ENCODE peak calls at places on chromosomes 16 and 17, in ten cellular contexts. P is AG04450, E is mammary epithelial cell, D is H1, Q is HFF-Myc, C is RWPE1, S is astrocyte of the spinal cord, M is heart left ventricle, A is BJ, B is PC-3. K is an unnamed sample.

GRCh38 chr16:154223-155030 is 2.0 kb downstream of the HBZ start:
- DNase-seq in A (no peak), E (peak), C (no peak), S (peak), M (no peak), P (no peak), Q (no peak), D (no peak), B (no peak), K (peak)

GRCh38 chr17:740240-741055 is 8.1 kb downstream of the TLCD3A start:
- DNase-seq in B (no peak), M (no peak), E (no peak), Q (no peak), A (no peak), S (no peak), C (no peak), D (no peak), P (no peak), K (peak)

GRCh38 chr16:89049484-89050118 is 44.1 kb upstream of the ACSF3 start:
- DNase-seq in Q (no peak), D (no peak), B (no peak), S (no peak), A (no peak), C (no peak), M (peak), P (no peak), E (no peak), K (no peak)

GRCh38 chr16:11759163-11759834 is 16.6 kb upstream of the TXNDC11 start:
- DNase-seq in A (no peak), D (no peak), B (no peak), M (no peak), Q (no peak), E (no peak), C (no peak), P (no peak), S (no peak), K (no peak)

GRCh38 chr16:88066234-88066633 is 115.0 kb downstream of the BANP start:
- DNase-seq in Q (no peak), M (peak), E (no peak), D (no peak), A (no peak), S (no peak), B (no peak), P (no peak), C (no peak), K (no peak)

GRCh38 chr16:89822188-89823086 is 5.8 kb upstream of the SPIRE2 start:
- DNase-seq in A (no peak), P (no peak), E (no peak), Q (no peak), C (no peak), B (no peak), D (no peak), S (no peak), M (no peak), K (no peak)

GRCh38 chr16:84648595-84649510 is 542 bp downstream of the KLHL36 start:
- DNase-seq in D (no peak), C (peak), Q (no peak), E (peak), S (no peak), P (no peak), A (no peak), B (peak), M (peak), K (peak)

GRCh38 chr17:82967268-82968032 is 112.0 kb upstream of the METRNL start:
- DNase-seq in P (no peak), D (no peak), A (no peak), S (no peak), B (no peak), E (no peak), Q (no peak), M (no peak), C (no peak), K (no peak)

GRCh38 chr17:37605813-37606505 is 3.3 kb downstream of the SYNRG start:
- DNase-seq in B (no peak), E (no peak), Q (no peak), M (no peak), P (no peak), S (no peak), D (no peak), A (peak), C (no peak), K (no peak)

GRCh38 chr17:4247981-4248388 is 15.8 kb downstream of the ANKFY1 start:
- DNase-seq in C (peak), S (no peak), E (peak), A (no peak), Q (no peak), D (peak), P (no peak), B (peak), M (no peak), K (no peak)

GRCh38 chr16:19718624-19718965 is 524 bp downstream of the IQCK start:
- DNase-seq in S (peak), Q (no peak), A (no peak), E (peak), B (no peak), D (no peak), P (no peak), C (peak), M (no peak), K (no peak)

GRCh38 chr17:14061666-14062560 is 7.4 kb upstream of the COX10 start:
- DNase-seq in B (peak), S (peak), M (peak), A (no peak), P (peak), C (peak), E (peak), Q (peak), D (no peak), K (no peak)

GRCh38 chr17:2064511-2064910 is 9.6 kb downstream of the HIC1 start:
- DNase-seq in C (no peak), P (no peak), D (no peak), Q (no peak), B (no peak), S (no peak), E (no peak), A (no peak), M (no peak), K (no peak)

GRCh38 chr17:1762906-1763829 is 1.3 kb downstream of the SERPINF1 start:
- DNase-seq in A (no peak), D (no peak), M (peak), C (no peak), P (peak), B (no peak), E (no peak), Q (peak), S (peak), K (no peak)

GRCh38 chr17:82237746-82238561 is 9.1 kb downstream of the SLC16A3 start:
- DNase-seq in Q (no peak), A (no peak), E (no peak), M (no peak), B (no peak), C (no peak), S (no peak), P (no peak), D (no peak), K (no peak)

GRCh38 chr17:8140413-8141029 is 11.7 kb downstream of the PER1 start:
- DNase-seq in C (no peak), B (no peak), M (no peak), E (no peak), Q (no peak), P (no peak), A (no peak), D (no peak), S (no peak), K (no peak)

GRCh38 chr17:77036136-77036840 is 104.5 kb upstream of the SEC14L1 start:
- DNase-seq in S (no peak), E (no peak), B (no peak), Q (no peak), C (no peak), M (no peak), P (no peak), A (no peak), D (no peak), K (no peak)

GRCh38 chr17:38583833-38584349 is 21.9 kb downstream of the SRCIN1 start:
- DNase-seq in Q (no peak), D (no peak), C (no peak), B (no peak), A (no peak), P (no peak), E (no peak), M (no peak), S (no peak), K (no peak)

GRCh38 chr17:76907352-76907751 is 39.1 kb downstream of the MGAT5B start:
- DNase-seq in M (no peak), D (no peak), A (no peak), P (no peak), C (no peak), S (no peak), Q (no peak), E (no peak), B (no peak), K (no peak)

GRCh38 chr17:65987988-65988387 is 203.9 kb downstream of the CEP112 start:
- DNase-seq in A (no peak), E (peak), Q (peak), P (peak), D (no peak), M (no peak), S (peak), C (peak), B (peak), K (no peak)

GRCh38 chr17:17751996-17752821 is 71.0 kb downstream of the RAI1 start:
- DNase-seq in C (peak), P (peak), S (peak), Q (peak), E (peak), M (peak), B (peak), A (peak), D (peak), K (peak)

GRCh38 chr16:88633684-88634140 is 4.7 kb upstream of the IL17C start:
- DNase-seq in C (no peak), S (no peak), Q (no peak), B (no peak), A (no peak), P (no peak), M (peak), E (peak), D (no peak), K (peak)

GRCh38 chr16:21263640-21264211 is 14.4 kb downstream of the CRYM start:
- DNase-seq in D (no peak), A (peak), M (no peak), E (no peak), S (peak), C (no peak), P (peak), B (no peak), Q (peak), K (peak)

GRCh38 chr17:9676084-9676483 is 30.8 kb downstream of the USP43 start:
- DNase-seq in C (no peak), D (no peak), A (no peak), Q (no peak), E (no peak), B (peak), S (no peak), P (no peak), M (no peak), K (no peak)
- TF ChIP-seq CTCF in C (no peak), D (no peak), A (peak), Q (peak), E (peak), B (peak), S (peak), P (no peak), M (peak), K (peak)

GRCh38 chr17:71464241-71464640 is 656.6 kb upstream of the SOX9 start:
- DNase-seq in Q (no peak), E (peak), M (no peak), A (no peak), D (no peak), S (no peak), C (no peak), B (no peak), P (no peak), K (no peak)

GRCh38 chr17:71458322-71458721 is 662.5 kb upstream of the SOX9 start:
- DNase-seq in E (peak), P (no peak), A (no peak), S (no peak), D (no peak), B (no peak), M (no peak), Q (no peak), C (peak), K (no peak)

GRCh38 chr17:71461504-71462197 is 659.2 kb upstream of the SOX9 start:
- DNase-seq in C (no peak), M (no peak), P (no peak), B (no peak), E (no peak), D (no peak), S (no peak), Q (no peak), A (no peak), K (no peak)

GRCh38 chr17:71455219-71455618 is 665.6 kb upstream of the SOX9 start:
- DNase-seq in B (peak), E (no peak), D (no peak), P (no peak), A (no peak), Q (no peak), C (no peak), S (no peak), M (no peak), K (no peak)

DNA sequence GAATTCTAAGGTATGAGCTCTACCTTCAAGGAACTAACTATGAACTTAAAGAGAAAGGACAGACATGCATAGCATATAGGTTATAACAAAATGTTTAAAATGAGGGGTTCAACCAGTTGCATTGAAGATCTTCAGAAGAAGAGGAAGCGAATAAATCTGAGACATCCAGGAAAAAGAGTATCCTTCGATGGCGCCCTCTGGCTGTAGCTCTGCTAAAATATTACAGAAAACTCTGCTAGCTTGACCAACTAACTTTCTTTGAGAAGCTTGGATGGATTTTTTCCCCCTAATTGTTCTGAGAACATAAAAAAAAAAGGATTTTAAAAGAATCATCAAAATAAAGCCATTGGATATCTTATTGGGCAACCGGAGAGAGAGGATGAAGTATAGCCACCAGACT is 659.9 kb upstream of the SOX9 start:
- DNase-seq in C (no peak), M (no peak), Q (no peak), S (peak), B (peak), E (no peak), A (no peak), D (no peak), P (no peak), K (no peak)
- TF ChIP-seq CTCF in C (peak), M (peak), Q (peak), S (peak), B (peak), E (peak), A (peak), D (no peak), P (peak), K (no peak)

DNA sequence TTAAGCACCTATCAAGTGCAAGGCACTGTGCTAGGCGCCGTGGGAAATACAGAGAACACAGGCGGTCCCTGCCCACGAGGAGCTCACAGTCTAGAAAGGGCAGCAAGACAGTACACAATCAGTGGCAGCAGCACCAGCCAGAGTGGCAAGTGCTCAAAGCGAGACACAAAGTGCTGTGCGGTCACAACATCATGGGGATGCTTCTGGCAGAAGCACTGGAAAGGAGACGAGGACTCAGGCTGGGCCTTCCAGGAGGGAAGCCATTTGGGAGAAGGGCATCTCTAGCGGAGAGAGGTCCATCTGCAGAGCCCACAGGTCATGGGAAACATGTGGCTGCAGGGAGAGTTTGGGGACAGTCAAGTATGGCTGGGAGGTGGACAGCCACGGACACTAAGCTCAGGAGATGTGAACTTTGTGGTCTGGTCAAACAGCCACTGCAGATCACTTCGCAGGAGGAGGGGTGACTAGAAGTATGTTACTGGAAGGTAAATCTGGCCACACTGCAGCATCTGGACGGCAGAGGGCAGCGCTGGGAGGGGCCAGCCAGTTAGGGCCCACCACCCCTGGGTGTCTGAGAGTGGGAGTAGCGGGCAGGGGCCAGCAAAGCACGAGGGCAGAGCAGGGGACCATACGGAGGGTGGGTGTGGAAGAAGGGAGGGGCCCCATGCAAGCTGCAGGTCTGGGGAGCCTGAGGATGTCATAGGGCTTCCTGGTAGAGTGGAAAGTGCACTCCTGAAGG is 71.1 kb downstream of the N4BP1 start:
- DNase-seq in P (no peak), Q (no peak), E (no peak), S (no peak), C (no peak), A (no peak), M (no peak), D (no peak), B (no peak), K (no peak)
- TF ChIP-seq CTCF in P (peak), Q (peak), E (peak), S (peak), C (no peak), A (peak), M (peak), D (peak), B (no peak), K (peak)

GRCh38 chr16:69860233-69861231 is 90.6 kb upstream of the CLEC18A start:
- DNase-seq in Q (no peak), D (no peak), S (no peak), B (no peak), M (no peak), E (no peak), C (no peak), A (no peak), P (no peak), K (no peak)

GRCh38 chr16:69855587-69855986 is 93.5 kb downstream of the WWP2 start:
- DNase-seq in S (no peak), E (no peak), D (no peak), A (no peak), Q (no peak), C (no peak), P (no peak), B (no peak), M (no peak), K (no peak)

GRCh38 chr16:69858196-69859104 is 92.7 kb upstream of the CLEC18A start:
- DNase-seq in E (no peak), A (no peak), M (no peak), P (no peak), S (no peak), C (no peak), B (no peak), D (no peak), Q (no peak), K (no peak)

GRCh38 chr16:69861276-69862030 is 89.7 kb upstream of the CLEC18A start:
- DNase-seq in D (no peak), A (peak), B (no peak), C (no peak), P (peak), M (peak), Q (no peak), E (no peak), S (peak), K (no peak)

GRCh38 chr16:69859105-69859969 is 91.8 kb upstream of the CLEC18A start:
- DNase-seq in E (peak), A (no peak), S (no peak), Q (no peak), P (no peak), M (peak), D (peak), C (peak), B (peak), K (peak)
- TF ChIP-seq CTCF in E (peak), A (no peak), S (peak), Q (no peak), P (peak), M (peak), D (peak), C (peak), B (peak), K (peak)

K was measured in GM10248.